ENCODE peak calls at places on chromosomes 2 and 18, in ten cellular contexts. S is GM13976; V is foreskin melanocyte; G is CD8-positive, alpha-beta memory T cell; O is kidney glomerular epithelial cell; R is astrocyte of the cerebellum; N is stimulated activated CD4-positive, alpha-beta T cell treated with anti-CD3 and anti-CD28 coated beads, Interleukin-4, amount 100 ng/mL, for 1 hour; L is COR-L47; Y is iPS DF 6.9; B is NCI-H1092. U is an unnamed sample.

GRCh38 chr2:168782271-168782670 is 20.2 kb upstream of the NOSTRIN start:
- DNase-seq in N (no peak), L (no peak), V (no peak), O (no peak), B (no peak), R (no peak), S (no peak), Y (no peak), G (no peak), U (no peak)

GRCh38 chr2:173571021-173571821 is 216.5 kb downstream of the CDCA7 start:
- DNase-seq in L (peak), O (no peak), S (peak), B (peak), Y (no peak), R (peak), N (no peak), V (no peak), G (no peak), U (peak)

GRCh38 chr2:44628297-44628696 is 266.6 kb downstream of the CAMKMT start:
- DNase-seq in B (no peak), L (no peak), S (no peak), G (no peak), N (no peak), Y (no peak), O (no peak), R (no peak), V (no peak), U (no peak)

GRCh38 chr2:114056294-114057143 is 166.6 kb downstream of the ACTR3 start:
- DNase-seq in N (no peak), B (no peak), L (no peak), O (no peak), S (peak), V (no peak), Y (no peak), G (no peak), R (no peak), U (no peak)

GRCh38 chr2:172087191-172087779 is 2.0 kb downstream of the DLX1 start:
- DNase-seq in S (peak), N (no peak), G (no peak), L (no peak), B (no peak), V (no peak), Y (no peak), R (no peak), O (no peak), U (no peak)

GRCh38 chr18:70499218-70499691 is 210.4 kb downstream of the SOCS6 start:
- DNase-seq in Y (no peak), V (no peak), S (no peak), N (no peak), B (no peak), L (no peak), G (no peak), O (no peak), R (no peak), U (no peak)

GRCh38 chr2:218425531-218425930 is 6.6 kb downstream of the VIL1 start:
- DNase-seq in L (no peak), R (no peak), O (no peak), G (no peak), N (no peak), V (no peak), Y (no peak), S (no peak), B (no peak), U (no peak)

GRCh38 chr2:121648611-121649401 is 456 bp downstream of the CLASP1 start:
- DNase-seq in B (no peak), V (peak), G (peak), O (no peak), L (peak), Y (no peak), N (peak), R (peak), S (peak), U (peak)

GRCh38 chr2:212939777-212940531 is 211.5 kb downstream of the IKZF2 start:
- DNase-seq in G (no peak), Y (no peak), N (no peak), R (no peak), S (no peak), L (peak), O (no peak), B (peak), V (no peak), U (peak)

GRCh38 chr2:224025874-224026273 is 13.2 kb downstream of the SERPINE2 start:
- DNase-seq in B (no peak), R (no peak), G (peak), S (no peak), V (no peak), L (no peak), Y (no peak), O (no peak), N (peak), U (no peak)

GRCh38 chr18:51123936-51124486 is 73.5 kb downstream of the MEX3C start:
- DNase-seq in V (no peak), Y (no peak), N (no peak), R (no peak), G (no peak), B (no peak), O (no peak), S (no peak), L (no peak), U (no peak)

GRCh38 chr2:141021611-141022010 is 1109.2 kb downstream of the LRP1B start:
- DNase-seq in L (no peak), S (no peak), N (no peak), B (no peak), V (no peak), R (no peak), G (no peak), O (no peak), Y (no peak), U (no peak)

GRCh38 chr18:79503406-79503805 is 107.7 kb downstream of the NFATC1 start:
- DNase-seq in B (no peak), Y (no peak), L (no peak), G (no peak), V (no peak), O (no peak), R (no peak), S (no peak), N (no peak), U (no peak)

GRCh38 chr2:43542285-43542933 is 53.4 kb downstream of the THADA start:
- DNase-seq in O (peak), Y (no peak), G (peak), V (no peak), R (peak), S (peak), L (peak), N (no peak), B (no peak), U (peak)

GRCh38 chr18:3903341-3903740 is 453.4 kb downstream of the TGIF1 start:
- DNase-seq in R (peak), G (no peak), O (peak), N (no peak), V (no peak), B (no peak), L (no peak), S (no peak), Y (no peak), U (no peak)

GRCh38 chr2:134124047-134124753 is 129.7 kb upstream of the MGAT5 start:
- DNase-seq in G (no peak), S (no peak), V (no peak), Y (no peak), R (no peak), O (no peak), B (peak), N (no peak), L (peak), U (peak)

GRCh38 chr18:48028716-48029115 is 98.3 kb upstream of the SMAD2 start:
- DNase-seq in L (peak), B (no peak), V (no peak), R (no peak), G (no peak), O (no peak), N (no peak), Y (no peak), S (no peak), U (no peak)